ENCODE peak calls at places on chromosomes 1 and 21, in eight cellular contexts. Z, U, J, I, O, Y, K and D are unnamed samples.

GRCh38 chr1:160780398-160780755 is 15.6 kb upstream of the LY9 start:
- DNase-seq in U (no peak), K (no peak), O (no peak), I (no peak), Y (no peak), Z (no peak), J (no peak), D (no peak)

GRCh38 chr1:236282719-236283118 is 961 bp upstream of the ERO1B start:
- DNase-seq in J (no peak), U (no peak), O (no peak), I (no peak), Y (no peak), Z (no peak), K (no peak), D (no peak)

GRCh38 chr1:181033128-181033798 is 520 bp upstream of the MR1 start:
- DNase-seq in Z (no peak), K (no peak), I (no peak), J (peak; percentile 70), U (peak; percentile 43), Y (peak; percentile 61), O (peak; percentile 31), D (no peak)

GRCh38 chr1:210722410-210723081 is 393.8 kb downstream of the HHAT start:
- DNase-seq in Z (no peak), K (no peak), O (no peak), I (no peak), Y (no peak), J (no peak), U (no peak), D (no peak)

GRCh38 chr1:61171915-61172485 is 89.6 kb downstream of the NFIA start:
- DNase-seq in U (no peak), K (no peak), J (no peak), O (no peak), Y (no peak), I (no peak), Z (no peak), D (no peak)

GRCh38 chr1:87513971-87514660 is 185.4 kb downstream of the LMO4 start:
- DNase-seq in Z (no peak), J (peak; percentile 19), O (no peak), Y (no peak), I (no peak), U (no peak), K (no peak), D (no peak)

GRCh38 chr1:108316545-108316944 is 72.7 kb upstream of the NBPF4 start:
- DNase-seq in O (peak; percentile 16), Y (peak; percentile 9), K (no peak), I (no peak), U (peak; percentile 13), Z (no peak), J (peak; percentile 44), D (no peak)

GRCh38 chr1:187655163-187655562 is 826.4 kb downstream of the PLA2G4A start:
- DNase-seq in I (no peak), Y (peak; percentile 45), U (no peak), O (no peak), Z (no peak), J (peak; percentile 67), K (no peak), D (no peak)

GRCh38 chr1:231053493-231054162 is 13.6 kb upstream of the FAM89A start:
- DNase-seq in Z (no peak), K (no peak), J (no peak), O (no peak), I (no peak), U (no peak), Y (peak; percentile 87), D (no peak)

GRCh38 chr1:246632584-246633168 is 66.4 kb downstream of the CNST start:
- DNase-seq in I (no peak), J (peak; percentile 86), Y (peak; percentile 81), U (peak; percentile 29), O (peak; percentile 53), Z (no peak), K (no peak), D (no peak)

GRCh38 chr21:31310750-31311149 is 33.3 kb downstream of the TIAM1 start:
- DNase-seq in J (no peak), Z (no peak), O (no peak), I (no peak), K (peak; percentile 26), U (no peak), Y (peak; percentile 44), D (peak; percentile 70)

GRCh38 chr1:155514582-155515187 is 47.9 kb downstream of the ASH1L start:
- DNase-seq in I (no peak), U (no peak), J (no peak), O (no peak), Y (no peak), K (no peak), Z (no peak), D (no peak)

GRCh38 chr21:29258626-29259335 is 39.9 kb upstream of the BACH1 start:
- DNase-seq in U (peak; percentile 34), O (peak; percentile 90), Z (no peak), Y (peak; percentile 84), K (no peak), J (peak; percentile 84), I (no peak), D (no peak)

GRCh38 chr1:101247404-101248287 is 10.8 kb downstream of the S1PR1 start:
- DNase-seq in K (no peak), O (no peak), J (no peak), Y (no peak), U (no peak), Z (no peak), I (no peak), D (no peak)

GRCh38 chr1:19639999-19640362 is 4.1 kb upstream of the NBL1 start:
- DNase-seq in K (no peak), I (no peak), Y (peak; percentile 76), J (peak; percentile 67), Z (no peak), O (no peak), U (no peak), D (no peak)

GRCh38 chr1:239814306-239814881 is 277.3 kb upstream of the FMN2 start:
- DNase-seq in Y (peak; percentile 14), I (no peak), Z (no peak), K (no peak), J (peak; percentile 86), O (peak; percentile 92), U (peak; percentile 92), D (no peak)

GRCh38 chr1:41417746-41418145 is 56.5 kb downstream of the FOXO6 start:
- DNase-seq in U (no peak), K (no peak), Z (no peak), I (no peak), J (no peak), Y (no peak), O (no peak), D (no peak)

GRCh38 chr1:14786104-14786675 is 187.7 kb downstream of the KAZN start:
- DNase-seq in I (no peak), Y (no peak), J (no peak), Z (no peak), O (no peak), U (no peak), K (no peak), D (no peak)

GRCh38 chr1:31116022-31116421 is 50.5 kb upstream of the PUM1 start:
- DNase-seq in Z (no peak), O (no peak), Y (no peak), U (no peak), K (no peak), J (no peak), I (no peak), D (no peak)

GRCh38 chr21:37753122-37753599 is 163.1 kb downstream of the KCNJ6 start:
- DNase-seq in K (no peak), U (no peak), Z (no peak), I (no peak), J (no peak), Y (no peak), O (no peak), D (no peak)

GRCh38 chr1:94434339-94435092 is 16.3 kb downstream of the ABCD3 start:
- DNase-seq in K (no peak), I (no peak), O (no peak), Y (no peak), Z (no peak), U (no peak), J (peak; percentile 36), D (no peak)

GRCh38 chr1:218750216-218750970 is 405.3 kb downstream of the TGFB2 start:
- DNase-seq in U (no peak), Z (no peak), O (no peak), K (no peak), J (no peak), Y (no peak), I (no peak), D (no peak)